ENCODE peak calls at places on chromosomes 16 and 17, in nine cellular contexts. L is CD8-positive, alpha-beta T cell; Z is effector memory CD4-positive, alpha-beta T cell; R is nephron progenitor cell; M is central memory CD4-positive, alpha-beta T cell; O is epithelial cell of prostate; V is right atrium auricular region; T is cerebellum; X is AG04450. P is an unnamed sample.

GRCh38 chr17:42651392-42651791 is 7.7 kb upstream of the TUBG2 start:
- DNase-seq in L (no peak), Z (no peak), R (no peak), M (no peak), O (no peak), V (no peak), T (no peak), X (no peak), P (no peak)

GRCh38 chr16:72537684-72538083 is 365.7 kb upstream of the PMFBP1 start:
- DNase-seq in L (no peak), Z (no peak), R (no peak), M (no peak), O (no peak), V (no peak), T (no peak), X (no peak), P (no peak)

GRCh38 chr16:89498839-89499238 is 8.5 kb upstream of the ANKRD11 start:
- DNase-seq in L (no peak), Z (no peak), R (peak), M (no peak), O (no peak), V (no peak), T (no peak), X (no peak), P (no peak)

GRCh38 chr17:55416000-55416399 is 5.6 kb downstream of the MMD start:
- DNase-seq in L (no peak), Z (no peak), R (no peak), M (no peak), O (no peak), V (no peak), T (no peak), X (no peak), P (no peak)

GRCh38 chr17:66025551-66025950 is 166.4 kb downstream of the CEP112 start:
- DNase-seq in L (no peak), Z (no peak), R (no peak), M (no peak), O (no peak), V (no peak), T (no peak), X (no peak), P (no peak)

GRCh38 chr16:30953511-30954124 is 3.9 kb upstream of the SETD1A start:
- DNase-seq in L (peak), Z (no peak), R (peak), M (peak), O (no peak), V (no peak), T (peak), X (no peak), P (peak)

GRCh38 chr17:45221081-45221996 is at the start of gene FMNL1:
- DNase-seq in L (peak), Z (peak), R (peak), M (peak), O (no peak), V (no peak), T (peak), X (no peak), P (peak)

GRCh38 chr17:42924891-42925290 is 24.3 kb downstream of the G6PC1 start:
- DNase-seq in L (no peak), Z (no peak), R (no peak), M (no peak), O (no peak), V (no peak), T (no peak), X (no peak), P (no peak)

GRCh38 chr17:82781894-82782274 is 30.0 kb downstream of the TBCD start:
- DNase-seq in L (peak), Z (peak), R (peak), M (peak), O (no peak), V (peak), T (peak), X (peak), P (peak)

GRCh38 chr17:10172241-10172741 is 26.1 kb downstream of the GAS7 start:
- DNase-seq in L (no peak), Z (no peak), R (peak), M (no peak), O (no peak), V (no peak), T (no peak), X (no peak), P (no peak)

GRCh38 chr17:41645371-41646063 is 21.1 kb upstream of the KRT17 start:
- DNase-seq in L (no peak), Z (no peak), R (no peak), M (no peak), O (no peak), V (no peak), T (no peak), X (no peak), P (no peak)

GRCh38 chr17:66654341-66654740 is 180.6 kb upstream of the CACNG5 start:
- DNase-seq in L (no peak), Z (no peak), R (no peak), M (no peak), O (no peak), V (no peak), T (no peak), X (peak), P (no peak)

GRCh38 chr16:50594332-50595260 is 46.4 kb downstream of the NKD1 start:
- DNase-seq in L (no peak), Z (no peak), R (no peak), M (no peak), O (no peak), V (no peak), T (no peak), X (no peak), P (no peak)

GRCh38 chr17:38325221-38325851 is 18.4 kb downstream of the GPR179 start:
- DNase-seq in L (no peak), Z (no peak), R (no peak), M (no peak), O (no peak), V (no peak), T (no peak), X (no peak), P (no peak)

GRCh38 chr16:31351937-31352315 is 3.0 kb upstream of the ITGAX start:
- DNase-seq in L (no peak), Z (no peak), R (no peak), M (no peak), O (no peak), V (no peak), T (no peak), X (no peak), P (no peak)

GRCh38 chr16:75593825-75594820 is 27.9 kb downstream of the GABARAPL2 start:
- DNase-seq in L (no peak), Z (no peak), R (no peak), M (no peak), O (no peak), V (no peak), T (no peak), X (no peak), P (no peak)

GRCh38 chr17:67388986-67389385 is 11.9 kb downstream of the PITPNC1 start:
- DNase-seq in L (no peak), Z (no peak), R (no peak), M (no peak), O (no peak), V (no peak), T (peak), X (no peak), P (no peak)

P was measured in HEK293T.